ENCODE peak calls at places on chromosomes 1 and 21, in nine cellular contexts. N, M, T, L, W, J, F, Q and D are unnamed samples.

GRCh38 chr1:64476251-64476952 is 6.5 kb downstream of the CACHD1 start:
- DNase-seq in N (no peak), M (peak), T (no peak), L (no peak), W (no peak), J (no peak), F (peak), Q (no peak), D (no peak)

GRCh38 chr1:22229374-22229773 is 86.5 kb upstream of the WNT4 start:
- DNase-seq in N (peak), M (peak), T (no peak), L (peak), W (no peak), J (no peak), F (no peak), Q (no peak), D (peak)

GRCh38 chr1:187626056-187626455 is 797.3 kb downstream of the PLA2G4A start:
- DNase-seq in N (no peak), M (peak), T (no peak), L (no peak), W (no peak), J (no peak), F (no peak), Q (no peak), D (no peak)

GRCh38 chr1:41765109-41765655 is 153.5 kb downstream of the HIVEP3 start:
- DNase-seq in N (no peak), M (no peak), T (no peak), L (no peak), W (no peak), J (no peak), F (no peak), Q (no peak), D (no peak)

GRCh38 chr1:175089319-175089718 is 21.7 kb downstream of the TNN start:
- DNase-seq in N (no peak), M (no peak), T (peak), L (no peak), W (no peak), J (no peak), F (no peak), Q (no peak), D (no peak)

GRCh38 chr1:206422525-206422924 is 47.8 kb upstream of the IKBKE start:
- DNase-seq in N (no peak), M (no peak), T (no peak), L (no peak), W (no peak), J (no peak), F (no peak), Q (no peak), D (no peak)

GRCh38 chr21:16979574-16979973 is 533.3 kb upstream of the CXADR start:
- DNase-seq in N (no peak), M (no peak), T (no peak), L (no peak), W (no peak), J (no peak), F (no peak), Q (no peak), D (no peak)

GRCh38 chr21:35476616-35477395 is 427.7 kb upstream of the RUNX1 start:
- DNase-seq in N (no peak), M (peak), T (no peak), L (no peak), W (no peak), J (no peak), F (no peak), Q (peak), D (no peak)

GRCh38 chr1:178594133-178594532 is 81.2 kb downstream of the TEX35 start:
- DNase-seq in N (no peak), M (no peak), T (peak), L (no peak), W (no peak), J (peak), F (no peak), Q (no peak), D (no peak)

GRCh38 chr1:113576271-113576670 is 183.0 kb downstream of the PHTF1 start:
- DNase-seq in N (no peak), M (no peak), T (no peak), L (no peak), W (no peak), J (no peak), F (no peak), Q (no peak), D (peak)

GRCh38 chr1:229058716-229059115 is 212.2 kb upstream of the RAB4A start:
- DNase-seq in N (peak), M (peak), T (no peak), L (no peak), W (no peak), J (no peak), F (peak), Q (no peak), D (no peak)

GRCh38 chr1:222104661-222105392 is 362.9 kb upstream of the DUSP10 start:
- DNase-seq in N (no peak), M (no peak), T (no peak), L (no peak), W (no peak), J (no peak), F (no peak), Q (no peak), D (peak)

GRCh38 chr1:50156241-50157010 is 47.7 kb downstream of the ELAVL4 start:
- DNase-seq in N (no peak), M (peak), T (no peak), L (no peak), W (no peak), J (no peak), F (no peak), Q (no peak), D (no peak)

GRCh38 chr1:18009061-18009728 is 98.4 kb upstream of the IGSF21 start:
- DNase-seq in N (peak), M (no peak), T (no peak), L (no peak), W (no peak), J (no peak), F (no peak), Q (no peak), D (no peak)

GRCh38 chr21:35217504-35218060 is 168.5 kb upstream of the RUNX1 start:
- DNase-seq in N (peak), M (peak), T (no peak), L (peak), W (no peak), J (no peak), F (no peak), Q (no peak), D (peak)

GRCh38 chr1:119251751-119252150 is 111.3 kb upstream of the WARS2 start:
- DNase-seq in N (no peak), M (no peak), T (no peak), L (no peak), W (no peak), J (no peak), F (no peak), Q (no peak), D (no peak)

GRCh38 chr1:21060523-21060922 is 116.2 kb downstream of the EIF4G3 start:
- DNase-seq in N (no peak), M (no peak), T (no peak), L (no peak), W (no peak), J (no peak), F (no peak), Q (no peak), D (no peak)

GRCh38 chr1:99723251-99723650 is 43.2 kb downstream of the FRRS1 start:
- DNase-seq in N (no peak), M (no peak), T (no peak), L (no peak), W (no peak), J (no peak), F (no peak), Q (no peak), D (no peak)

GRCh38 chr1:2607681-2608041 is 21.1 kb downstream of the PRXL2B start:
- DNase-seq in N (no peak), M (no peak), T (peak), L (no peak), W (no peak), J (no peak), F (peak), Q (no peak), D (no peak)

GRCh38 chr1:232705815-232706575 is 76.1 kb upstream of the SIPA1L2 start:
- DNase-seq in N (no peak), M (peak), T (no peak), L (no peak), W (no peak), J (peak), F (no peak), Q (no peak), D (no peak)

GRCh38 chr21:28821276-28822063 is 171.2 kb downstream of the LTN1 start:
- DNase-seq in N (no peak), M (no peak), T (no peak), L (no peak), W (no peak), J (no peak), F (no peak), Q (no peak), D (no peak)

GRCh38 chr1:228087771-228088251 is 5.3 kb downstream of the ARF1 start:
- DNase-seq in N (no peak), M (peak), T (no peak), L (no peak), W (no peak), J (peak), F (peak), Q (peak), D (peak)

DNA sequence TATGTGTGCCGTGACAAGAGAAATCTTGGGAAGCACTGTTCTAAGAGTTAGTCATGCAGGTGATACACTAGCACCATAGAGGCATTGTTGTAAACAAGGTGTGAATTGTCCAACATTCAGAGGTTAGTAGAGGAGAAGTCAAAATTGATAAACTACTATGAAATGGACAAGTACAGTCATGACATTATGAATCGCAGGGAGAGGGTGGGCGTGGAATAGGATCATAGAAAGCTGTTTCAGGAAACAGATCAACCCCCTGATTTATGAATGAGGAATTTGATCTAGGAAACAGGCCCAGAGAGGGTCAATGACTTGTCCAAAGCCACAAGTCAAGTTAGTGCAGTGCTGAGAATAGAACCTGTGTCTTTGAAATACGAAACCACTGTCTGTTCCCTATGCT is 58.5 kb upstream of the LAX1 start:
- DNase-seq in N (no peak), M (peak), T (no peak), L (no peak), W (no peak), J (no peak), F (no peak), Q (no peak), D (no peak)
- TF ChIP-seq CTCF in N (no peak), M (no peak), T (no peak), L (no peak), W (no peak), J (no peak), F (no peak), Q (no peak), D (no peak)

DNA sequence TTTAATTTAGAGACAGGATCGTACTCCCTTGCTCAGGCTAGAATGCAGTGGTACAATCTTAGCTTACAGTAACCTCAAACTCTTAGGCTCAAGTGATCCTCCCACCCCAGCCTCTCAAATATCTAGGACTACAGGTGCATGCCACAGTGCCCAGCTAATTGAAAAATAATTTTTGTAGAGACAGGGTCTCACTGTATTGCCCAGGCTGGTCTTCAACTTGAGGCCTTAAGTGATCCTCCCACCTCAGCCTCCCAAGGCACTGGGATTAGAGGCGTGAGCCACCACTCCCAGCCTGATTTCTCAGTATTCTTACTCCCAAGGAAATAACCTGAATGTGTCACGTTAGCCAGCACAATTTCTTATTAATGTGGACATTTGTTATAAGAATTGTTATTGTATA is 9.8 kb downstream of the RLF start:
- DNase-seq in N (no peak), M (no peak), T (no peak), L (no peak), W (no peak), J (no peak), F (no peak), Q (no peak), D (no peak)
- TF ChIP-seq CTCF in N (no peak), M (no peak), T (no peak), L (no peak), W (no peak), J (no peak), F (no peak), Q (no peak), D (no peak)

GRCh38 chr21:41169258-41169576 is 1.3 kb downstream of the BACE2 start:
- DNase-seq in N (no peak), M (no peak), T (no peak), L (no peak), W (no peak), J (no peak), F (no peak), Q (no peak), D (no peak)

GRCh38 chr21:41169701-41170100 is 1.7 kb downstream of the BACE2 start:
- DNase-seq in N (no peak), M (peak), T (no peak), L (no peak), W (no peak), J (no peak), F (peak), Q (no peak), D (no peak)

GRCh38 chr21:41167348-41168342 is at the start of gene BACE2:
- DNase-seq in N (peak), M (peak), T (peak), L (peak), W (peak), J (peak), F (peak), Q (peak), D (peak)

GRCh38 chr21:41166947-41167346 is 1.0 kb upstream of the BACE2 start:
- DNase-seq in N (peak), M (no peak), T (peak), L (no peak), W (no peak), J (peak), F (peak), Q (no peak), D (no peak)

GRCh38 chr21:41168391-41169257 is 664 bp downstream of the BACE2 start:
- DNase-seq in N (peak), M (peak), T (peak), L (peak), W (peak), J (peak), F (peak), Q (peak), D (peak)
- TF ChIP-seq CTCF in N (no peak), M (no peak), T (no peak), L (no peak), W (no peak), J (no peak), F (no peak), Q (peak), D (no peak)

DNA sequence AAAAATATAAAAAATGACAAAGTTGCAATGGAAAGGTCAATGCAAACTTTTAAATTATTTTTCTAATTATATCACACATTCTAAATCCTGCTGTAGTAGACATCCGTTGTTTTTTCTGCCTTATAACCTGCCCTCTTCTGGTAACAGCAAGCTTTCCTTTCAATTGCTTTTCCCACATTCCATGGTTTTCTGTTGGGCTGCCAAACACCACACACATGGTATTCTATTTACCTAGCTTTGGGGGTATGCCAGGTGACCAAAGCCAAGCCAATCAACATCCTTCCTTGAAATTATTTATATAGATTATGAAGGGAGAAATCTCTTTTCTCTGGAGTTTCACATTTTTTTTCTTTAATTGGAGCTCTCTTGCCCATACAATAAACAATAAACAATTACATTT is 3.4 kb upstream of the LAMC1 start:
- DNase-seq in N (peak), M (peak), T (no peak), L (peak), W (peak), J (no peak), F (no peak), Q (peak), D (peak)
- TF ChIP-seq CTCF in N (peak), M (peak), T (peak), L (peak), W (no peak), J (no peak), F (no peak), Q (peak), D (no peak)

GRCh38 chr21:36994501-36995189 is 11.9 kb upstream of the RIPPLY3 start:
- DNase-seq in N (peak), M (no peak), T (no peak), L (no peak), W (no peak), J (no peak), F (peak), Q (no peak), D (no peak)
- TF ChIP-seq CTCF in N (peak), M (no peak), T (no peak), L (no peak), W (no peak), J (no peak), F (no peak), Q (no peak), D (no peak)

GRCh38 chr1:177355575-177355974 is 184.8 kb downstream of the BRINP2 start:
- DNase-seq in N (peak), M (peak), T (no peak), L (peak), W (peak), J (no peak), F (peak), Q (peak), D (peak)
- TF ChIP-seq CTCF in N (peak), M (peak), T (peak), L (no peak), W (no peak), J (peak), F (no peak), Q (peak), D (peak)

GRCh38 chr1:47785561-47786271 is 211.5 kb downstream of the TRABD2B start:
- DNase-seq in N (peak), M (peak), T (peak), L (peak), W (no peak), J (peak), F (peak), Q (no peak), D (no peak)
- TF ChIP-seq CTCF in N (peak), M (no peak), T (peak), L (no peak), W (no peak), J (peak), F (peak), Q (peak), D (no peak)